ENCODE peak calls at places on chromosomes 13 and 19, in five cellular contexts. J, M, N, G and O are unnamed samples.

GRCh38 chr13:80339841-80340642 is 884 bp downstream of the SPRY2 start:
- DNase-seq in J (peak; percentile 42), M (peak; percentile 56), N (peak; percentile 61), G (no peak), O (peak; percentile 17)

GRCh38 chr13:21703846-21704245 is 33.0 kb downstream of the FGF9 start:
- DNase-seq in J (no peak), M (no peak), N (no peak), G (no peak), O (no peak)

GRCh38 chr19:309206-309565 is 18.0 kb upstream of the PLPP2 start:
- DNase-seq in J (no peak), M (no peak), N (no peak), G (no peak), O (no peak)

GRCh38 chr19:53157601-53158000 is 1.3 kb downstream of the ZNF347 start:
- DNase-seq in J (peak; percentile 13), M (peak; percentile 44), N (peak; percentile 47), G (peak; percentile 42), O (peak; percentile 11)

GRCh38 chr19:29965529-29965928 is 23.5 kb downstream of the URI1 start:
- DNase-seq in J (peak; percentile 88), M (no peak), N (no peak), G (no peak), O (no peak)

GRCh38 chr13:37306778-37307544 is 201.5 kb upstream of the CSNK1A1L start:
- DNase-seq in J (peak; percentile 98), M (no peak), N (no peak), G (no peak), O (no peak)

GRCh38 chr19:10625762-10626138 is 397 bp downstream of the SLC44A2 start:
- DNase-seq in J (no peak), M (peak; percentile 28), N (no peak), G (no peak), O (no peak)

GRCh38 chr19:19652482-19653295 is 9.2 kb upstream of the GMIP start:
- DNase-seq in J (peak; percentile 30), M (no peak), N (no peak), G (no peak), O (no peak)

GRCh38 chr19:50649433-50650391 is at the start of gene C19orf81:
- DNase-seq in J (peak; percentile 6), M (peak; percentile 95), N (peak; percentile 79), G (peak; percentile 90), O (peak; percentile 70)

GRCh38 chr13:70585109-70585508 is 476.9 kb upstream of the KLHL1 start:
- DNase-seq in J (no peak), M (no peak), N (no peak), G (no peak), O (no peak)

GRCh38 chr13:50386527-50387123 is 371.4 kb downstream of the KCNRG start:
- DNase-seq in J (peak; percentile 82), M (peak; percentile 22), N (no peak), G (no peak), O (peak; percentile 24)

GRCh38 chr19:6464070-6464873 is at the start of gene CRB3:
- DNase-seq in J (no peak), M (peak; percentile 81), N (peak; percentile 99), G (peak; percentile 98), O (no peak)

GRCh38 chr19:688992-689391 is 6.3 kb downstream of the PRSS57 start:
- DNase-seq in J (no peak), M (no peak), N (no peak), G (no peak), O (no peak)

GRCh38 chr19:48351341-48351752 is 12.4 kb downstream of the TMEM143 start:
- DNase-seq in J (peak; percentile 26), M (peak; percentile 80), N (peak; percentile 97), G (peak; percentile 84), O (peak; percentile 59)

GRCh38 chr19:18999016-18999758 is 34.1 kb downstream of the SUGP2 start:
- DNase-seq in J (peak; percentile 58), M (no peak), N (no peak), G (no peak), O (no peak)

GRCh38 chr13:50319603-50320296 is 304.5 kb downstream of the KCNRG start:
- DNase-seq in J (peak; percentile 29), M (no peak), N (no peak), G (no peak), O (no peak)

GRCh38 chr13:36130542-36131214 is 504 bp downstream of the DCLK1 start:
- DNase-seq in J (no peak), M (peak; percentile 48), N (peak; percentile 75), G (peak; percentile 61), O (peak; percentile 37)

GRCh38 chr13:36904219-36904618 is 15.8 kb downstream of the SMAD9 start:
- DNase-seq in J (no peak), M (peak; percentile 20), N (no peak), G (no peak), O (no peak)

GRCh38 chr13:51148223-51148951 is 37.3 kb upstream of the C13orf42 start:
- DNase-seq in J (no peak), M (peak; percentile 98), N (peak; percentile 82), G (peak; percentile 93), O (peak; percentile 11)

GRCh38 chr19:14950421-14950820 is 9.1 kb downstream of the OR7C2 start:
- DNase-seq in J (no peak), M (no peak), N (no peak), G (no peak), O (no peak)

GRCh38 chr13:57878291-57878690 is 246.7 kb downstream of the PCDH17 start:
- DNase-seq in J (no peak), M (no peak), N (no peak), G (no peak), O (no peak)

GRCh38 chr19:56912406-56912805 is 71.9 kb upstream of the PEG3 start:
- DNase-seq in J (no peak), M (no peak), N (no peak), G (no peak), O (no peak)

GRCh38 chr13:75705395-75705794 is 69.3 kb downstream of the LMO7 start:
- DNase-seq in J (peak; percentile 85), M (no peak), N (no peak), G (no peak), O (no peak)

GRCh38 chr13:111429064-111429558 is 108.7 kb downstream of the TEX29 start:
- DNase-seq in J (peak; percentile 18), M (peak; percentile 71), N (peak; percentile 88), G (peak; percentile 82), O (peak; percentile 37)

GRCh38 chr13:113647351-113648217 is 10.4 kb downstream of the ATP4B start:
- DNase-seq in J (no peak), M (no peak), N (no peak), G (no peak), O (no peak)

GRCh38 chr19:47445937-47446402 is 25.7 kb downstream of the SLC8A2 start:
- DNase-seq in J (no peak), M (no peak), N (peak; percentile 65), G (peak; percentile 75), O (no peak)

GRCh38 chr13:40077396-40078027 is 422.1 kb downstream of the COG6 start:
- DNase-seq in J (no peak), M (no peak), N (no peak), G (no peak), O (no peak)

GRCh38 chr13:75762967-75763366 is 126.8 kb downstream of the LMO7 start:
- DNase-seq in J (no peak), M (no peak), N (no peak), G (no peak), O (no peak)

GRCh38 chr19:40565910-40566495 is 10.7 kb upstream of the SHKBP1 start:
- DNase-seq in J (no peak), M (no peak), N (no peak), G (no peak), O (no peak)

GRCh38 chr19:29810504-29810871 is 1.3 kb upstream of the CCNE1 start:
- DNase-seq in J (peak; percentile 33), M (no peak), N (no peak), G (no peak), O (no peak)

GRCh38 chr13:90299238-90299637 is 1048.2 kb upstream of the MIR17HG start:
- DNase-seq in J (no peak), M (no peak), N (no peak), G (no peak), O (no peak)

GRCh38 chr13:55566334-55566733 is 1574.4 kb upstream of the PRR20A start:
- DNase-seq in J (no peak), M (no peak), N (no peak), G (no peak), O (no peak)

GRCh38 chr13:51001335-51001734 is 91.7 kb downstream of the RNASEH2B start:
- DNase-seq in J (no peak), M (no peak), N (no peak), G (no peak), O (no peak)

GRCh38 chr19:54230031-54230430 is 7.2 kb upstream of the LILRB3 start:
- DNase-seq in J (no peak), M (no peak), N (no peak), G (no peak), O (no peak)

DNA sequence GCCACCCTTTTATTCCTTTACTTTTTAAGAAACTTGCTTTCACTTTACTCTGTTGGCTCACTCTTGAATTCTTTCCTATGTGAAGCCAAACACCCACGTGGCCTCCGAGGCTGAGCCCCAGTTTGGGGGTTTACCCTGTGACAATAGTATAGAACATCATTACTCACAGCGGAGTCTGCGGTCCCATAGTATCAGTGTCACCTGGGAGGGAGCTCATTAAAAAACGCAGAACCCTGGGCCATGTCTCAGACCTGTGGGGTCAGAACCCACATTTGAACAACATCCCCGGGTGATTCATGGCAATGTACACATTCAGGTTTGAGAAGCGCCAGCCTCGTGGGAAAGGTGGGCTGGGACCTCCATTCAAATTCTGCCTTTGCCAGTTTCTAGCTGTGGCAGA is 36.0 kb upstream of the UBL3 start:
- DNase-seq in J (no peak), M (no peak), N (no peak), G (no peak), O (no peak)
- H3K18ac ChIP-seq in J (no peak overlapping the region), M (no peak overlapping the region), N (no peak overlapping the region), G (no peak overlapping the region), O (peak overlapping the region; percentile 66)

GRCh38 chr19:46213156-46213555 is 16.4 kb upstream of the IGFL1 start:
- DNase-seq in J (no peak), M (peak; percentile 42), N (no peak), G (no peak), O (no peak)
- H3K18ac ChIP-seq in J (no peak overlapping the region), M (no peak overlapping the region), N (no peak overlapping the region), G (peak overlapping the region; percentile 4), O (no peak overlapping the region)

DNA sequence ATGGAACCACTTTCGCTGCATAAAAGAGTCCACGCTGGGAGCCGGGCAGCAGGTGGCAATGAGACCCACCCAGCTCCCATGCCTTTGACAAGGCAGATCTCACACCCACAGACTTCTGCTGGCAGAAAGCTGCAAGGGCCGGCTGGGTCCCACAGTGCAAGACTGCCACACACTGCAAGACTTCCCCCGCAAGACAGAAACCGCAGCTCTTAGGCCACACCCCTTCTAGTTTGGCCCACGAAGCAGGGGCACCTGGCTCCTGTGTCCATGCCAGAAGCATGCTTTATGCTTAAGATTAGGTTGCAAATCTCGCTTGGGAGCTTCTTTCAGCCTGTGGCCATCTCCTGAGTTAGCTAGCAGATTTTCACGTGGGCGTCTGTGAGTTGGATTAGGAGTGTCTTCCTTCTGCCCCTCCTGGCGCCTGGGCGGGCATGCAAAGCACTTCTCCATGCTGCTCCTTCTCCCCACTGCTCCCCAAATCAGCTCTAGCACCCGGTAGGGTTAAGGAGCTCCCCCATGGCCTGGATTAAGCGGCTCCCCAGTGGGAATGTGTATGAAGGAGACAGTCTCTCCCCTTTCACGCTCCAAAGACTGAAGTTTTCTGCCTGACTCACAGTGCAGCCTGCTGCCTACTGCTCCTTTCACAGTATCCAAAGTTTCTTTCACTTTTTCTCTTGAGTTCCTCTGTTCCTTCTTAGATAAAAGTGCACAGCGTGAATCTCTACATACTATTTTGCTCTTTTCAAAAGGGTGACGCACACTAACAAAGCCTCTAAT is 17.7 kb downstream of the GPC6 start:
- DNase-seq in J (peak; percentile 67), M (no peak), N (no peak), G (no peak), O (no peak)
- H3K18ac ChIP-seq in J (peak overlapping the region; percentile 11), M (peak overlapping the region; percentile 92), N (no peak overlapping the region), G (no peak overlapping the region), O (peak overlapping the region; percentile 90)

GRCh38 chr19:35755550-35756371 is 1.1 kb downstream of the HSPB6 start:
- DNase-seq in J (peak; percentile 55), M (no peak), N (no peak), G (peak; percentile 39), O (no peak)
- H3K18ac ChIP-seq in J (peak overlapping the region; percentile 74), M (no peak overlapping the region), N (peak overlapping the region; percentile 83), G (no peak overlapping the region), O (peak overlapping the region; percentile 96)